ENCODE peak calls at places on chromosomes 4 and X, in ten cellular contexts. A is HCT116, Y is brain microvascular endothelial cell, O is AG04449, U is neural progenitor cell, Z is stomach, P is fibroblast of lung, W is A549, E is H9, L is MCF 10A. J is an unnamed sample.

GRCh38 chrX:41600266-41600665 is 88.5 kb upstream of the GPR34 start:
- DNase-seq in A (no peak), Y (peak), O (peak), U (peak), Z (no peak), P (peak), W (no peak), E (no peak), L (no peak), J (no peak)

GRCh38 chr4:80228460-80228859 is 31.2 kb downstream of the PRDM8 start:
- DNase-seq in A (no peak), Y (no peak), O (no peak), U (no peak), Z (no peak), P (no peak), W (no peak), E (no peak), L (no peak), J (no peak)

GRCh38 chrX:11304829-11305228 is 11.6 kb downstream of the AMELX start:
- DNase-seq in A (no peak), Y (no peak), O (no peak), U (no peak), Z (no peak), P (no peak), W (no peak), E (no peak), L (no peak), J (no peak)

GRCh38 chr4:38818441-38818976 is 13.9 kb upstream of the TLR1 start:
- DNase-seq in A (no peak), Y (no peak), O (no peak), U (no peak), Z (no peak), P (no peak), W (no peak), E (no peak), L (no peak), J (no peak)

GRCh38 chrX:45719751-45720501 is 519.2 kb upstream of the DIPK2B start:
- DNase-seq in A (no peak), Y (no peak), O (no peak), U (no peak), Z (no peak), P (no peak), W (no peak), E (no peak), L (no peak), J (no peak)

GRCh38 chr4:15811703-15812325 is 33.7 kb downstream of the CD38 start:
- DNase-seq in A (no peak), Y (no peak), O (no peak), U (no peak), Z (no peak), P (no peak), W (no peak), E (no peak), L (no peak), J (no peak)

GRCh38 chrX:16970977-16971376 is 24.5 kb downstream of the REPS2 start:
- DNase-seq in A (no peak), Y (peak), O (no peak), U (no peak), Z (no peak), P (peak), W (no peak), E (no peak), L (peak), J (no peak)

GRCh38 chr4:19693949-19694597 is 557.6 kb upstream of the SLIT2 start:
- DNase-seq in A (no peak), Y (no peak), O (no peak), U (no peak), Z (no peak), P (no peak), W (no peak), E (peak), L (no peak), J (no peak)

GRCh38 chr4:174674305-174674840 is 152.1 kb upstream of the HPGD start:
- DNase-seq in A (no peak), Y (no peak), O (no peak), U (no peak), Z (no peak), P (peak), W (peak), E (no peak), L (no peak), J (no peak)

GRCh38 chr4:185005209-185005819 is 13.0 kb upstream of the HELT start:
- DNase-seq in A (peak), Y (peak), O (no peak), U (peak), Z (peak), P (peak), W (peak), E (peak), L (peak), J (peak)

GRCh38 chrX:30615229-30615628 is 37.7 kb upstream of the TASL start:
- DNase-seq in A (no peak), Y (peak), O (no peak), U (no peak), Z (no peak), P (peak), W (no peak), E (no peak), L (peak), J (no peak)

GRCh38 chrX:17535229-17535628 is 160.2 kb downstream of the NHS start:
- DNase-seq in A (peak), Y (no peak), O (no peak), U (peak), Z (peak), P (no peak), W (peak), E (peak), L (peak), J (no peak)

GRCh38 chrX:915427-916234 is 285.0 kb downstream of the SHOX start:
- DNase-seq in A (no peak), Y (no peak), O (no peak), U (no peak), Z (no peak), P (no peak), W (no peak), E (no peak), L (no peak), J (no peak)

GRCh38 chr4:110902500-110902899 is 279.6 kb upstream of the PITX2 start:
- DNase-seq in A (no peak), Y (no peak), O (peak), U (no peak), Z (no peak), P (peak), W (no peak), E (no peak), L (peak), J (no peak)

GRCh38 chr4:120209706-120210105 is 143.1 kb upstream of the MAD2L1 start:
- DNase-seq in A (no peak), Y (no peak), O (no peak), U (no peak), Z (no peak), P (no peak), W (peak), E (no peak), L (no peak), J (no peak)

GRCh38 chrX:37685452-37686347 is at the start of gene XK:
- DNase-seq in A (peak), Y (peak), O (no peak), U (peak), Z (peak), P (peak), W (peak), E (peak), L (peak), J (peak)

GRCh38 chr4:184444953-184445309 is 29.4 kb downstream of the IRF2 start:
- DNase-seq in A (no peak), Y (no peak), O (no peak), U (no peak), Z (no peak), P (no peak), W (no peak), E (no peak), L (no peak), J (no peak)

GRCh38 chr4:165439344-165439743 is 60.5 kb downstream of the CPE start:
- DNase-seq in A (no peak), Y (no peak), O (no peak), U (no peak), Z (no peak), P (peak), W (no peak), E (no peak), L (no peak), J (no peak)

GRCh38 chrX:72317139-72317538 is 11.4 kb upstream of the CITED1 start:
- DNase-seq in A (no peak), Y (no peak), O (no peak), U (no peak), Z (no peak), P (no peak), W (no peak), E (no peak), L (no peak), J (no peak)

GRCh38 chr4:169571435-169571834 is 40.9 kb downstream of the NEK1 start:
- DNase-seq in A (no peak), Y (no peak), O (no peak), U (no peak), Z (no peak), P (no peak), W (no peak), E (no peak), L (peak), J (no peak)

GRCh38 chrX:12405306-12405705 is 267.0 kb downstream of the FRMPD4 start:
- DNase-seq in A (no peak), Y (no peak), O (no peak), U (no peak), Z (no peak), P (no peak), W (no peak), E (no peak), L (no peak), J (no peak)

GRCh38 chrX:69510137-69510715 is 6.1 kb downstream of the NALF2 start:
- DNase-seq in A (no peak), Y (no peak), O (no peak), U (no peak), Z (no peak), P (no peak), W (no peak), E (no peak), L (no peak), J (no peak)

GRCh38 chr4:38529189-38530115 is 134.5 kb upstream of the KLF3 start:
- DNase-seq in A (no peak), Y (no peak), O (no peak), U (no peak), Z (peak), P (no peak), W (no peak), E (no peak), L (no peak), J (no peak)

GRCh38 chr4:127249767-127250108 is 383.0 kb upstream of the INTU start:
- DNase-seq in A (no peak), Y (no peak), O (no peak), U (no peak), Z (no peak), P (no peak), W (no peak), E (no peak), L (no peak), J (no peak)

GRCh38 chrX:19912-20571 is 261.1 kb upstream of the PLCXD1 start:
- DNase-seq in A (no peak), Y (no peak), O (no peak), U (peak), Z (no peak), P (no peak), W (no peak), E (peak), L (no peak), J (no peak)

GRCh38 chr4:87339440-87339839 is 16.8 kb upstream of the HSD17B13 start:
- DNase-seq in A (no peak), Y (no peak), O (no peak), U (no peak), Z (no peak), P (no peak), W (no peak), E (no peak), L (peak), J (no peak)

GRCh38 chr4:153486281-153487151 is 20.4 kb downstream of the TMEM131L start:
- DNase-seq in A (peak), Y (peak), O (peak), U (peak), Z (peak), P (peak), W (peak), E (peak), L (peak), J (no peak)

GRCh38 chr4:124903995-124904722 is 191.6 kb upstream of the ANKRD50 start:
- DNase-seq in A (peak), Y (peak), O (no peak), U (peak), Z (peak), P (peak), W (peak), E (no peak), L (peak), J (no peak)

GRCh38 chrX:48045410-48046311 is 25.8 kb downstream of the ZNF630 start:
- DNase-seq in A (peak), Y (peak), O (no peak), U (no peak), Z (no peak), P (peak), W (no peak), E (no peak), L (peak), J (no peak)

GRCh38 chrX:17417411-17417810 is 42.4 kb downstream of the NHS start:
- DNase-seq in A (no peak), Y (no peak), O (no peak), U (no peak), Z (no peak), P (peak), W (no peak), E (no peak), L (no peak), J (no peak)

GRCh38 chr4:159389756-159390155 is 286.9 kb downstream of the RAPGEF2 start:
- DNase-seq in A (no peak), Y (no peak), O (no peak), U (no peak), Z (no peak), P (no peak), W (no peak), E (no peak), L (no peak), J (no peak)

GRCh38 chr4:992297-993110 is 700 bp downstream of the SLC26A1 start:
- DNase-seq in A (no peak), Y (no peak), O (no peak), U (no peak), Z (peak), P (no peak), W (peak), E (no peak), L (no peak), J (no peak)

GRCh38 chr4:152747444-152747843 is 32.1 kb downstream of the TIGD4 start:
- DNase-seq in A (no peak), Y (no peak), O (no peak), U (no peak), Z (no peak), P (no peak), W (no peak), E (no peak), L (peak), J (no peak)

GRCh38 chr4:126820631-126821030 is 812.1 kb upstream of the INTU start:
- DNase-seq in A (no peak), Y (no peak), O (no peak), U (no peak), Z (no peak), P (no peak), W (no peak), E (no peak), L (no peak), J (no peak)

GRCh38 chr4:112085156-112086035 is 59.9 kb upstream of the FAM241A start:
- DNase-seq in A (no peak), Y (no peak), O (no peak), U (no peak), Z (no peak), P (no peak), W (peak), E (no peak), L (no peak), J (no peak)

GRCh38 chrX:52839137-52839536 is 28.1 kb downstream of the XAGE5 start:
- DNase-seq in A (no peak), Y (no peak), O (no peak), U (no peak), Z (no peak), P (no peak), W (peak), E (no peak), L (no peak), J (no peak)

GRCh38 chr4:40916880-40917279 is 167.1 kb downstream of the NSUN7 start:
- DNase-seq in A (peak), Y (no peak), O (no peak), U (peak), Z (peak), P (no peak), W (peak), E (peak), L (peak), J (no peak)

GRCh38 chrX:15758140-15758539 is 20.1 kb downstream of the CA5B start:
- DNase-seq in A (no peak), Y (no peak), O (no peak), U (no peak), Z (no peak), P (no peak), W (no peak), E (no peak), L (no peak), J (no peak)

DNA sequence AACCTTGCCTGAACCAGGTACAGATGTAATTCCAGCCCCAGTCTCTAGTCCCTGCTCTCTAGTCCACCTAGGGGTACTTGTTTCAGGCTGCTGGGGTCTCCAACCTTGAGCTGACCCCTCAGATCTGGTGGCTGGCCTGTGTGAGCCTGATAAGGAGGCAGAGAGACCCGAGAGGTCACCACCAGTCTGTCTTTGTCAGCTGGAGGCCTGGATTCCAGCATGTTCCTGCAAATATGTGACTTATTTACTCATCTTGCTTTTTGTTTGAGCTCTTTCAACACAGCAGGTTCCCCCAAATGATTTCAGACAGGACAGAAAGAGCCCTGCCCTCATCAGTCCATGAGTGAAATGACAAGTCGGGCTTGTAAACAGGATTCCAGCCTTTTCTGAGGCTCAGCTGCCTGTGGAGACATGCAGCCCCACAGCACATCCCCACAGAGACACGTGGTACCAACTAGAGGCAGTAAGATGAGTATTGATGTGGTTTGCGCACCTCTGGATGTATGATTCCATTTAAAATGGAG is 37.5 kb upstream of the STK26 start:
- DNase-seq in A (no peak), Y (no peak), O (no peak), U (peak), Z (no peak), P (no peak), W (peak), E (peak), L (no peak), J (no peak)
- TF ChIP-seq CTCF in A (no peak), Y (no peak), O (no peak), U (no peak), Z (no peak), P (no peak), W (no peak), E (peak), L (no peak), J (no peak)

GRCh38 chrX:23434356-23434884 is 99.8 kb downstream of the PTCHD1 start:
- DNase-seq in A (no peak), Y (peak), O (no peak), U (peak), Z (peak), P (peak), W (no peak), E (no peak), L (peak), J (no peak)

GRCh38 chrX:23436875-23437274 is 102.2 kb downstream of the PTCHD1 start:
- DNase-seq in A (no peak), Y (no peak), O (no peak), U (no peak), Z (no peak), P (no peak), W (no peak), E (peak), L (no peak), J (no peak)

GRCh38 chrX:23435108-23435507 is 100.5 kb downstream of the PTCHD1 start:
- DNase-seq in A (no peak), Y (no peak), O (no peak), U (no peak), Z (no peak), P (peak), W (no peak), E (no peak), L (peak), J (no peak)

DNA sequence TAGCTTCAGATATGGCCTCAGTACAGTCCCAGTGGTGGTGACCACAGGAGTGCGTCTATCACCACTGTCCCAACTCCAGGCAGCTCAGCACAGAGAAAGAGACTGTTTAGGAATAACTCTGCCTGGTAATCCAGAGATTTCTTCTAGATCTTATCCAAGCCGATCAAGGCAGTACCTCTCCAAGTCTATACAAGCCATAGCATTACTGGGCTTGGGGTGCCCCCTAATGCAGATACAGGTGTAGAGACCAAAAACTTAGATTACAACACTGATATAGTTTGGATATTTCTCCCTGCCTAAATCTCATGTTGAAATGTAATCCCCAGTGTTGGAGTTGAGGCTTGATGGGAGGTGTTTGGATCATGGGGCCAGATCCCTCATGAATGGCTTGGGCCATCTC is 100.9 kb downstream of the PTCHD1 start:
- DNase-seq in A (no peak), Y (no peak), O (no peak), U (no peak), Z (no peak), P (peak), W (no peak), E (no peak), L (no peak), J (no peak)
- TF ChIP-seq CTCF in A (no peak), Y (no peak), O (no peak), U (peak), Z (no peak), P (no peak), W (no peak), E (peak), L (no peak), J (no peak)

GRCh38 chr4:37245391-37245954 is 930 bp downstream of the NWD2 start:
- DNase-seq in A (no peak), Y (no peak), O (no peak), U (peak), Z (no peak), P (no peak), W (no peak), E (peak), L (no peak), J (no peak)

GRCh38 chr4:37244583-37245390 is at the start of gene NWD2:
- DNase-seq in A (no peak), Y (no peak), O (no peak), U (peak), Z (no peak), P (peak), W (no peak), E (peak), L (no peak), J (peak)

GRCh38 chr4:37241646-37242045 is 2.9 kb upstream of the NWD2 start:
- DNase-seq in A (no peak), Y (no peak), O (no peak), U (no peak), Z (no peak), P (no peak), W (no peak), E (no peak), L (no peak), J (no peak)

GRCh38 chr4:37243061-37243460 is 1.5 kb upstream of the NWD2 start:
- DNase-seq in A (no peak), Y (no peak), O (no peak), U (peak), Z (no peak), P (no peak), W (no peak), E (peak), L (no peak), J (no peak)

GRCh38 chr4:37243722-37244582 is 591 bp upstream of the NWD2 start:
- DNase-seq in A (no peak), Y (no peak), O (no peak), U (peak), Z (no peak), P (peak), W (peak), E (peak), L (no peak), J (peak)
- TF ChIP-seq CTCF in A (no peak), Y (no peak), O (no peak), U (peak), Z (no peak), P (no peak), W (no peak), E (peak), L (no peak), J (peak)

GRCh38 chr4:84683065-84683464 is 100.1 kb downstream of the CDS1 start:
- DNase-seq in A (no peak), Y (no peak), O (no peak), U (no peak), Z (no peak), P (no peak), W (no peak), E (no peak), L (no peak), J (no peak)

GRCh38 chr4:84678976-84679744 is 96.2 kb downstream of the CDS1 start:
- DNase-seq in A (no peak), Y (no peak), O (no peak), U (no peak), Z (no peak), P (no peak), W (no peak), E (no peak), L (no peak), J (no peak)

GRCh38 chr4:84683486-84683885 is 100.6 kb downstream of the CDS1 start:
- DNase-seq in A (no peak), Y (no peak), O (no peak), U (no peak), Z (no peak), P (no peak), W (no peak), E (no peak), L (no peak), J (no peak)

GRCh38 chr4:84680956-84681355 is 98.0 kb downstream of the CDS1 start:
- DNase-seq in A (no peak), Y (no peak), O (no peak), U (no peak), Z (no peak), P (no peak), W (no peak), E (no peak), L (no peak), J (no peak)

GRCh38 chr4:84681488-84682274 is 98.8 kb downstream of the CDS1 start:
- DNase-seq in A (no peak), Y (peak), O (peak), U (peak), Z (no peak), P (peak), W (no peak), E (no peak), L (peak), J (no peak)
- TF ChIP-seq CTCF in A (no peak), Y (peak), O (peak), U (peak), Z (no peak), P (no peak), W (no peak), E (no peak), L (no peak), J (no peak)